ENCODE peak calls at places on chromosomes 2 and 18, in five cellular contexts. N is H9, I is H1, T is mesenchymal stem cell, B is trophoblast cell. U is an unnamed sample.

GRCh38 chr2:189178726-189179606 is 595 bp downstream of the COL5A2 start:
- DNase-seq in N (no peak), I (no peak), T (peak; percentile 90), B (no peak), U (peak; percentile 37)

GRCh38 chr2:241673797-241674725 is 12.6 kb downstream of the DTYMK start:
- DNase-seq in N (peak; percentile 62), I (no peak), T (no peak), B (no peak), U (no peak)

GRCh38 chr18:59744271-59744721 is 47.1 kb upstream of the CCBE1 start:
- DNase-seq in N (no peak), I (no peak), T (peak; percentile 54), B (peak; percentile 78), U (no peak)

GRCh38 chr2:85659324-85659981 is 8.5 kb downstream of the SFTPB start:
- DNase-seq in N (no peak), I (no peak), T (no peak), B (no peak), U (no peak)

GRCh38 chr18:68314403-68314802 is 400.5 kb downstream of the TMX3 start:
- DNase-seq in N (no peak), I (no peak), T (no peak), B (no peak), U (no peak)

GRCh38 chr18:61898576-61899205 is 5.9 kb upstream of the RNF152 start:
- DNase-seq in N (no peak), I (no peak), T (no peak), B (no peak), U (no peak)

GRCh38 chr2:45332094-45332493 is 279.0 kb downstream of the SRBD1 start:
- DNase-seq in N (no peak), I (no peak), T (no peak), B (no peak), U (no peak)

GRCh38 chr18:67194886-67195285 is 321.6 kb downstream of the DSEL start:
- DNase-seq in N (peak; percentile 31), I (no peak), T (no peak), B (no peak), U (no peak)

GRCh38 chr18:45916302-45916701 is 50.8 kb downstream of the EPG5 start:
- DNase-seq in N (no peak), I (no peak), T (no peak), B (no peak), U (no peak)

GRCh38 chr18:32470136-32470712 is 458 bp downstream of the GAREM1 start:
- DNase-seq in N (peak; percentile 46), I (no peak), T (peak; percentile 55), B (peak; percentile 7), U (peak; percentile 23)

GRCh38 chr18:79553696-79554095 is 125.9 kb upstream of the CTDP1 start:
- DNase-seq in N (no peak), I (no peak), T (no peak), B (no peak), U (no peak)

GRCh38 chr2:177740718-177741117 is 331.9 kb downstream of the PDE11A start:
- DNase-seq in N (no peak), I (no peak), T (peak; percentile 22), B (no peak), U (no peak)

GRCh38 chr2:38178556-38179419 is 102.8 kb upstream of the CYP1B1 start:
- DNase-seq in N (no peak), I (no peak), T (peak; percentile 94), B (peak; percentile 49), U (no peak)

GRCh38 chr2:55010915-55011314 is 39.3 kb downstream of the RTN4 start:
- DNase-seq in N (no peak), I (no peak), T (peak; percentile 57), B (no peak), U (no peak)

GRCh38 chr2:85755122-85756027 is 1.6 kb downstream of the ATOH8 start:
- DNase-seq in N (no peak), I (no peak), T (peak; percentile 40), B (peak; percentile 31), U (no peak)

GRCh38 chr2:157789933-157790511 is 86.1 kb downstream of the ACVR1 start:
- DNase-seq in N (no peak), I (no peak), T (peak; percentile 47), B (no peak), U (peak; percentile 17)

GRCh38 chr2:102061962-102062795 is 70.4 kb downstream of the IL1R2 start:
- DNase-seq in N (no peak), I (no peak), T (peak; percentile 96), B (no peak), U (no peak)

GRCh38 chr2:186950694-186951093 is 101.7 kb upstream of the ZSWIM2 start:
- DNase-seq in N (no peak), I (no peak), T (peak; percentile 83), B (no peak), U (no peak)

GRCh38 chr2:28413152-28413895 is 20.7 kb downstream of the FOSL2 start:
- DNase-seq in N (peak; percentile 72), I (no peak), T (peak; percentile 76), B (no peak), U (no peak)

GRCh38 chr2:16034151-16034974 is 94.0 kb downstream of the MYCN start:
- DNase-seq in N (peak; percentile 78), I (no peak), T (no peak), B (no peak), U (no peak)

GRCh38 chr18:62425465-62426190 is 97.2 kb upstream of the ZCCHC2 start:
- DNase-seq in N (peak; percentile 83), I (peak; percentile 77), T (peak; percentile 93), B (peak; percentile 88), U (peak; percentile 77)

DNA sequence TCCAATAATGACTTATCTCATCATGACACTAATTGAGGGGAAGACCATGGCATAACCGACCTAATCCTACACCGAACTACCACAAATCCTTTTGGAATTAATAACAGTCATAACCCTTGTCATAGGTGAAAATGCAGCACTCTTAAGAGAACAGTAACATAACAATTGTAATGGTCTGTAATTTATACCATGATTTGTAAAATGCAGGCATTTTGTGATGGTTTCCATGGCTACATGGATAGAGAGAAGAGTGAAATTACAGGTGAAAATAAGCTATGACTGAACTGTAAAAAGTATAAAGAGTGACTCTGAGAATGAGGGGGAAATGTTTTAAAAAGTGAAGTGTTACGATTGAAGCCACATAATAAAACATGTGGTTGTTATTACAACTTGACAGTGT is 494.1 kb upstream of the SLC39A10 start:
- DNase-seq in N (no peak), I (no peak), T (no peak), B (no peak), U (no peak)
- H2BK12ac ChIP-seq in N (no peak overlapping the region), I (no peak overlapping the region), T (no peak overlapping the region), B (no peak overlapping the region), U (no peak overlapping the region)

GRCh38 chr18:8844721-8845148 is 139.4 kb downstream of the MTCL1 start:
- DNase-seq in N (no peak), I (no peak), T (no peak), B (peak; percentile 32), U (no peak)
- H3K4me2 ChIP-seq in N (no peak overlapping the region), I (no peak overlapping the region), T (no peak overlapping the region), B (no peak overlapping the region), U (no peak overlapping the region)

GRCh38 chr2:36680012-36680411 is 16.5 kb upstream of the VIT start:
- DNase-seq in N (no peak), I (no peak), T (no peak), B (no peak), U (no peak)
- H3K14ac ChIP-seq in N (no peak overlapping the region), I (no peak overlapping the region), T (no peak overlapping the region), B (no peak overlapping the region), U (no peak overlapping the region)

GRCh38 chr2:53504507-53504906 is 263.1 kb upstream of the CHAC2 start:
- DNase-seq in N (no peak), I (no peak), T (no peak), B (no peak), U (no peak)
- H2BK12ac ChIP-seq in N (no peak overlapping the region), I (no peak overlapping the region), T (no peak overlapping the region), B (peak overlapping the region; percentile 70), U (no peak overlapping the region)

GRCh38 chr2:96250188-96250587 is 15.6 kb downstream of the TMEM127 start:
- DNase-seq in N (no peak), I (no peak), T (no peak), B (no peak), U (no peak)

GRCh38 chr2:96249654-96250053 is 16.1 kb downstream of the TMEM127 start:
- DNase-seq in N (no peak), I (no peak), T (no peak), B (no peak), U (no peak)

GRCh38 chr2:96252526-96252925 is 13.3 kb downstream of the TMEM127 start:
- DNase-seq in N (no peak), I (no peak), T (no peak), B (no peak), U (no peak)

GRCh38 chr2:96253006-96253405 is 12.8 kb downstream of the TMEM127 start:
- DNase-seq in N (no peak), I (no peak), T (no peak), B (no peak), U (no peak)

DNA sequence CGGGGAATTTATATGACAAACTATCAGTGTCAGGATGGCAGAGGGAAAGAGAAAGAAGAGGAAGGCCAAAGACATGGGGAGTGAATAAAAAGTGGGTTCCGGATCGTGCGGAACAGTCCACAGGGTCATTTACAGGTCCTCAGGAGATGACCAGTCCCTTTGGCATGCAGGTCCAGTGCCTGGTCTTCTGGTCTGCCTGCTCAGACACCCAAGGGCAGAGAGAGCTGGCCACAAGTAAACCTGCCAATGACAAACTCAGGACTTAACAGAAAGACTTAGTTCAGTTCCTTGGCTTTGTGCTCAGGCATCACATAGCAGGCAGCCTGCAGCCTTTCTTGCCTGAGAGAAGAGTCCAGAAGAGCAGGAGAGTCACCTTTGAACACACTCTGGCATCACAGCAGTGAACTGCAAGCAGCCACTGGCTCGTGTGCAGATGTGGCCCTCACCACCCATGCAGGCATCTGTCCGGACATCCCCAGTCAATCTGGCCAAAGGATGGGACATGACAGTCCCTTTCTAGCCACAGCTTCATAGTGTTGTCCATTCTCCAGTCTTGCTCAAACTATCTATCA is 14.0 kb downstream of the TMEM127 start:
- DNase-seq in N (peak; percentile 45), I (no peak), T (peak; percentile 96), B (peak; percentile 73), U (peak; percentile 74)
- H3K4me2 ChIP-seq in N (no peak overlapping the region), I (no peak overlapping the region), T (no peak overlapping the region), B (no peak overlapping the region), U (peak overlapping the region; percentile 48)

GRCh38 chr2:11388262-11389047 is 44.0 kb upstream of the ROCK2 start:
- DNase-seq in N (no peak), I (no peak), T (no peak), B (no peak), U (no peak)

GRCh38 chr2:11389551-11390528 is 45.4 kb upstream of the ROCK2 start:
- DNase-seq in N (no peak), I (no peak), T (peak; percentile 96), B (peak; percentile 42), U (no peak)

GRCh38 chr2:11393711-11394236 is 49.3 kb upstream of the ROCK2 start:
- DNase-seq in N (no peak), I (no peak), T (no peak), B (no peak), U (no peak)

GRCh38 chr2:11389048-11389413 is 44.6 kb upstream of the ROCK2 start:
- DNase-seq in N (no peak), I (no peak), T (no peak), B (no peak), U (no peak)

GRCh38 chr2:11391941-11392266 is 47.5 kb upstream of the ROCK2 start:
- DNase-seq in N (no peak), I (no peak), T (no peak), B (no peak), U (no peak)
- H3K14ac ChIP-seq in N (no peak overlapping the region), I (no peak overlapping the region), T (no peak overlapping the region), B (no peak overlapping the region), U (no peak overlapping the region)